ENCODE peak calls at places on chromosome 20, in seven cellular contexts. One of them, this sample, is unnamed.

GRCh38 chr20:47678130-47678453 is 107.2 kb downstream of the SULF2 start:
- DNase-seq in SK-N-SH: no peak
- DNase-seq in hepatocyte: no peak
- DNase-seq in brain microvascular endothelial cell: no peak
- DNase-seq in suprapubic skin: no peak
- DNase-seq in heart left ventricle: no peak
- DNase-seq in CD8-positive, alpha-beta memory T cell: no peak
- DNase-seq in this sample: no peak

GRCh38 chr20:62999580-62999979 is 7.2 kb downstream of the BHLHE23 start:
- DNase-seq in SK-N-SH: no peak
- DNase-seq in hepatocyte: no peak
- DNase-seq in brain microvascular endothelial cell: no peak
- DNase-seq in suprapubic skin: no peak
- DNase-seq in heart left ventricle: no peak
- DNase-seq in CD8-positive, alpha-beta memory T cell: no peak
- DNase-seq in this sample: peak; percentile 0

GRCh38 chr20:63238491-63239126 is 2.9 kb downstream of the BIRC7 start:
- DNase-seq in SK-N-SH: peak; percentile 57
- DNase-seq in hepatocyte: no peak
- DNase-seq in brain microvascular endothelial cell: no peak
- DNase-seq in suprapubic skin: no peak
- DNase-seq in heart left ventricle: no peak
- DNase-seq in CD8-positive, alpha-beta memory T cell: no peak
- DNase-seq in this sample: no peak

GRCh38 chr20:18001131-18001921 is 32.5 kb downstream of the MGME1 start:
- DNase-seq in SK-N-SH: no peak
- DNase-seq in hepatocyte: peak; percentile 71
- DNase-seq in brain microvascular endothelial cell: peak; percentile 60
- DNase-seq in suprapubic skin: no peak
- DNase-seq in heart left ventricle: peak; percentile 67
- DNase-seq in CD8-positive, alpha-beta memory T cell: no peak
- DNase-seq in this sample: peak; percentile 24

GRCh38 chr20:62309198-62309944 is 6.6 kb downstream of the ADRM1 start:
- DNase-seq in SK-N-SH: no peak
- DNase-seq in hepatocyte: no peak
- DNase-seq in brain microvascular endothelial cell: no peak
- DNase-seq in suprapubic skin: no peak
- DNase-seq in heart left ventricle: no peak
- DNase-seq in CD8-positive, alpha-beta memory T cell: no peak
- DNase-seq in this sample: no peak

GRCh38 chr20:44115762-44116644 is 71.0 kb downstream of the JPH2 start:
- DNase-seq in SK-N-SH: peak; percentile 52
- DNase-seq in hepatocyte: no peak
- DNase-seq in brain microvascular endothelial cell: no peak
- DNase-seq in suprapubic skin: no peak
- DNase-seq in heart left ventricle: no peak
- DNase-seq in CD8-positive, alpha-beta memory T cell: no peak
- DNase-seq in this sample: no peak

GRCh38 chr20:50870572-50871161 is 60.6 kb downstream of the ADNP start:
- DNase-seq in SK-N-SH: no peak
- DNase-seq in hepatocyte: peak; percentile 77
- DNase-seq in brain microvascular endothelial cell: peak; percentile 5
- DNase-seq in suprapubic skin: no peak
- DNase-seq in heart left ventricle: peak; percentile 51
- DNase-seq in CD8-positive, alpha-beta memory T cell: no peak
- DNase-seq in this sample: no peak

GRCh38 chr20:47780990-47781389 is 4.3 kb downstream of the SULF2 start:
- DNase-seq in SK-N-SH: no peak
- DNase-seq in hepatocyte: no peak
- DNase-seq in brain microvascular endothelial cell: no peak
- DNase-seq in suprapubic skin: no peak
- DNase-seq in heart left ventricle: no peak
- DNase-seq in CD8-positive, alpha-beta memory T cell: no peak
- DNase-seq in this sample: no peak

GRCh38 chr20:54047741-54048140 is 22.7 kb downstream of the BCAS1 start:
- DNase-seq in SK-N-SH: no peak
- DNase-seq in hepatocyte: no peak
- DNase-seq in brain microvascular endothelial cell: no peak
- DNase-seq in suprapubic skin: no peak
- DNase-seq in heart left ventricle: no peak
- DNase-seq in CD8-positive, alpha-beta memory T cell: no peak
- DNase-seq in this sample: no peak

GRCh38 chr20:63640086-63640485 is 13.1 kb downstream of the STMN3 start:
- DNase-seq in SK-N-SH: no peak
- DNase-seq in hepatocyte: no peak
- DNase-seq in brain microvascular endothelial cell: no peak
- DNase-seq in suprapubic skin: no peak
- DNase-seq in heart left ventricle: peak; percentile 71
- DNase-seq in CD8-positive, alpha-beta memory T cell: no peak
- DNase-seq in this sample: no peak

GRCh38 chr20:61646453-61646852 is 394.4 kb downstream of the CDH4 start:
- DNase-seq in SK-N-SH: no peak
- DNase-seq in hepatocyte: no peak
- DNase-seq in brain microvascular endothelial cell: no peak
- DNase-seq in suprapubic skin: no peak
- DNase-seq in heart left ventricle: peak; percentile 44
- DNase-seq in CD8-positive, alpha-beta memory T cell: no peak
- DNase-seq in this sample: no peak

GRCh38 chr20:46951405-46951804 is 56.8 kb downstream of the EYA2 start:
- DNase-seq in SK-N-SH: no peak
- DNase-seq in hepatocyte: no peak
- DNase-seq in brain microvascular endothelial cell: peak; percentile 37
- DNase-seq in suprapubic skin: no peak
- DNase-seq in heart left ventricle: no peak
- DNase-seq in CD8-positive, alpha-beta memory T cell: no peak
- DNase-seq in this sample: no peak

GRCh38 chr20:32621071-32621913 is 36.2 kb upstream of the NOL4L start:
- DNase-seq in SK-N-SH: peak; percentile 63
- DNase-seq in hepatocyte: peak; percentile 95
- DNase-seq in brain microvascular endothelial cell: no peak
- DNase-seq in suprapubic skin: no peak
- DNase-seq in heart left ventricle: no peak
- DNase-seq in CD8-positive, alpha-beta memory T cell: no peak
- DNase-seq in this sample: no peak

GRCh38 chr20:56483970-56484369 is 15.5 kb downstream of the RTF2 start:
- DNase-seq in SK-N-SH: no peak
- DNase-seq in hepatocyte: no peak
- DNase-seq in brain microvascular endothelial cell: no peak
- DNase-seq in suprapubic skin: no peak
- DNase-seq in heart left ventricle: no peak
- DNase-seq in CD8-positive, alpha-beta memory T cell: no peak
- DNase-seq in this sample: no peak
- H3K36me3 ChIP-seq in SK-N-SH: peaks cover 67% of the 10 kb centered on the region
- H3K36me3 ChIP-seq in hepatocyte: no peaks in the 10 kb centered on the region
- H3K36me3 ChIP-seq in brain microvascular endothelial cell: peaks cover 56% of the 10 kb centered on the region
- H3K36me3 ChIP-seq in suprapubic skin: peaks cover 92% of the 10 kb centered on the region
- H3K36me3 ChIP-seq in heart left ventricle: peaks cover 17% of the 10 kb centered on the region
- H3K36me3 ChIP-seq in CD8-positive, alpha-beta memory T cell: peaks cover 39% of the 10 kb centered on the region
- H3K36me3 ChIP-seq in this sample: no peaks in the 10 kb centered on the region

GRCh38 chr20:23143986-23144695 is 58.0 kb upstream of the CD93 start:
- DNase-seq in SK-N-SH: no peak
- DNase-seq in hepatocyte: no peak
- DNase-seq in brain microvascular endothelial cell: no peak
- DNase-seq in suprapubic skin: peak; percentile 70
- DNase-seq in heart left ventricle: no peak
- DNase-seq in CD8-positive, alpha-beta memory T cell: no peak
- DNase-seq in this sample: no peak
- H3K27ac ChIP-seq in SK-N-SH: no peak overlapping the region
- H3K27ac ChIP-seq in hepatocyte: no peak overlapping the region
- H3K27ac ChIP-seq in brain microvascular endothelial cell: no peak overlapping the region
- H3K27ac ChIP-seq in suprapubic skin: peak overlapping the region; percentile 19
- H3K27ac ChIP-seq in heart left ventricle: no peak overlapping the region
- H3K27ac ChIP-seq in CD8-positive, alpha-beta memory T cell: no peak overlapping the region
- H3K27ac ChIP-seq in this sample: no peak overlapping the region

GRCh38 chr20:49853640-49854039 is 41.0 kb downstream of the SLC9A8 start:
- DNase-seq in SK-N-SH: peak; percentile 45
- DNase-seq in hepatocyte: peak; percentile 78
- DNase-seq in brain microvascular endothelial cell: peak; percentile 89
- DNase-seq in suprapubic skin: no peak
- DNase-seq in heart left ventricle: no peak
- DNase-seq in CD8-positive, alpha-beta memory T cell: no peak
- DNase-seq in this sample: no peak
- H3K36me3 ChIP-seq in SK-N-SH: peaks cover 9% of the 10 kb centered on the region
- H3K36me3 ChIP-seq in hepatocyte: no peaks in the 10 kb centered on the region
- H3K36me3 ChIP-seq in brain microvascular endothelial cell: no peaks in the 10 kb centered on the region
- H3K36me3 ChIP-seq in suprapubic skin: peaks cover 54% of the 10 kb centered on the region
- H3K36me3 ChIP-seq in heart left ventricle: peaks cover 3% of the 10 kb centered on the region
- H3K36me3 ChIP-seq in CD8-positive, alpha-beta memory T cell: peaks cover 22% of the 10 kb centered on the region
- H3K36me3 ChIP-seq in this sample: peaks cover 21% of the 10 kb centered on the region

DNA sequence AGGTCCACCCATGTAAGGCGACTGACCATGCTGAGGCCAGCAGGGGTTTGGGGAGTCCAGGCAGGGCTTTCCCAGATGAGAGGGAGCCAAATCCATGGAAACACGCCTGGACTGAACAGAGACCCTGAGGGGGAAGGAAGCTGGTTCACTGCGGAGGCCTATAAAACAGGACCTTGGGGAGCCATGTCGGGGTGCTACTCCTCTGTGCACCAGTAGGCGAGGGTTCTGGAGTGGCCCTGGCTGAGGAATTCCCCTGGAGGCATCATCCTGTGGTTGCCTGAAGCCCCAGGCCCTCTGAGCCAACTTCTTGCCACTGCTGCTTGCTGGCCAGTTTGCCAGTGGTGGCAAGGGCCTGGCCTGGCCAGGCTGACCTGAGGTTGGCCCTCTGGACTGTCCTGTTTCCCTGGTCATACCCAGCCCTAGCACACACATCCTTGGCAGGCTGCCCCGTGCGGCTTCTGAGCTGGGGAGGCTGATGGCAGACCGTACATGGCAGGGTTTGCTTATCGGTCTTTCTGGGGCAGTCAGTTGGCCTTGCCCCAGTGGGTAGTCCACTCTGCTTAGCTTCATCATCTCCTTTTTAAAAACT is 2.2 kb upstream of the LRRN4 start:
- DNase-seq in SK-N-SH: no peak
- DNase-seq in hepatocyte: no peak
- DNase-seq in brain microvascular endothelial cell: no peak
- DNase-seq in suprapubic skin: no peak
- DNase-seq in heart left ventricle: no peak
- DNase-seq in CD8-positive, alpha-beta memory T cell: no peak
- DNase-seq in this sample: no peak
- H3K27ac ChIP-seq in SK-N-SH: no peak overlapping the region
- H3K27ac ChIP-seq in hepatocyte: peak overlapping the region; percentile 23
- H3K27ac ChIP-seq in brain microvascular endothelial cell: no peak overlapping the region
- H3K27ac ChIP-seq in suprapubic skin: no peak overlapping the region
- H3K27ac ChIP-seq in heart left ventricle: no peak overlapping the region
- H3K27ac ChIP-seq in CD8-positive, alpha-beta memory T cell: no peak overlapping the region
- H3K27ac ChIP-seq in this sample: no peak overlapping the region

GRCh38 chr20:36481380-36482043 is 59.8 kb upstream of the MYL9 start:
- DNase-seq in SK-N-SH: no peak
- DNase-seq in hepatocyte: no peak
- DNase-seq in brain microvascular endothelial cell: no peak
- DNase-seq in suprapubic skin: no peak
- DNase-seq in heart left ventricle: no peak
- DNase-seq in CD8-positive, alpha-beta memory T cell: no peak
- DNase-seq in this sample: no peak
- H3K36me3 ChIP-seq in SK-N-SH: peaks cover 5% of the 10 kb centered on the region
- H3K36me3 ChIP-seq in hepatocyte: no peaks in the 10 kb centered on the region
- H3K36me3 ChIP-seq in brain microvascular endothelial cell: peaks cover 12% of the 10 kb centered on the region
- H3K36me3 ChIP-seq in suprapubic skin: peaks cover 3% of the 10 kb centered on the region
- H3K36me3 ChIP-seq in heart left ventricle: no peaks in the 10 kb centered on the region
- H3K36me3 ChIP-seq in CD8-positive, alpha-beta memory T cell: peaks cover 3% of the 10 kb centered on the region
- H3K36me3 ChIP-seq in this sample: no peaks in the 10 kb centered on the region

GRCh38 chr20:35021063-35021462 is 65.4 kb downstream of the MYH7B start:
- DNase-seq in SK-N-SH: no peak
- DNase-seq in hepatocyte: no peak
- DNase-seq in brain microvascular endothelial cell: no peak
- DNase-seq in suprapubic skin: no peak
- DNase-seq in heart left ventricle: no peak
- DNase-seq in CD8-positive, alpha-beta memory T cell: no peak
- DNase-seq in this sample: no peak

GRCh38 chr20:35017099-35017835 is 61.6 kb downstream of the MYH7B start:
- DNase-seq in SK-N-SH: no peak
- DNase-seq in hepatocyte: no peak
- DNase-seq in brain microvascular endothelial cell: no peak
- DNase-seq in suprapubic skin: no peak
- DNase-seq in heart left ventricle: no peak
- DNase-seq in CD8-positive, alpha-beta memory T cell: no peak
- DNase-seq in this sample: no peak

GRCh38 chr20:35020108-35021031 is 64.7 kb downstream of the MYH7B start:
- DNase-seq in SK-N-SH: no peak
- DNase-seq in hepatocyte: no peak
- DNase-seq in brain microvascular endothelial cell: no peak
- DNase-seq in suprapubic skin: no peak
- DNase-seq in heart left ventricle: no peak
- DNase-seq in CD8-positive, alpha-beta memory T cell: no peak
- DNase-seq in this sample: no peak

GRCh38 chr20:35015863-35016193 is 60.2 kb downstream of the MYH7B start:
- DNase-seq in SK-N-SH: no peak
- DNase-seq in hepatocyte: no peak
- DNase-seq in brain microvascular endothelial cell: no peak
- DNase-seq in suprapubic skin: no peak
- DNase-seq in heart left ventricle: no peak
- DNase-seq in CD8-positive, alpha-beta memory T cell: no peak
- DNase-seq in this sample: no peak

DNA sequence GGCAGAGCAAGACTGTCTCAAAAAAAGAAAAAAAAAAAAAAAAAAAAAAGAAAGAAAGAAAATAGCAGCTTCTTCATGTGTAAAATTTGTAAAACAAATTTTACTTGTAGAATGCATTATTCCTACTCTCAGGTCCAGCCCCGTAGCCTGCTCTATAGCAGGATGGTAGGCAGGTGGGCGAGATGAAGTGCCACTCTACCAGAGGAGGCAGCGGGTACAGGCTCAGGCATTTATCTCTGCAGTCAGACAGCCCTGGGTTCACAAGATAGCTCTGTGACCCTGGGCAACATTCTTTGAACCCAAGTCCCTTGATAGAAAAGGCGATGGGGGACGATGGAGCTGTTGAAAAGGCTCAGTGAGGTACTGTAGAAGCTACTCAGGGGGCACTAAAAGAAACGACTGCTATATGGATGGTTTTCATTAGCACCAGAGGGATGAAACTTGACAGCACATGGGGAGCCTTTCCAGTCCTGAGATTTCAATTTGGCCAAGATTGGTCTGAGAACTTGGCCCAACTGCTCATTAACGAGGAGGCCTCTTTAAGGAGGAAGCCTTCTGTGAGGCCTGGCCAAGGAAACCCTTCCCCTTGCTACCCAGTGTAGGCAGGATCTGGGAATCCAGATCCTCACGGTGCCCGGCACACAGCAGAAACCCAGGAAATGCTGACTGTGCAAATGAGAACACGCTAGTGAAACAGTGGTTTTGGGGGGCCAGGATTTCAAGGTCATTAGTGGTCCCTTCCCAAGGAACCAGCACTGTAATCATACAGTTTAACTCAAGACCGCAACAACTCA is 63.1 kb downstream of the MYH7B start:
- DNase-seq in SK-N-SH: no peak
- DNase-seq in hepatocyte: no peak
- DNase-seq in brain microvascular endothelial cell: no peak
- DNase-seq in suprapubic skin: no peak
- DNase-seq in heart left ventricle: no peak
- DNase-seq in CD8-positive, alpha-beta memory T cell: no peak
- DNase-seq in this sample: no peak
- H3K27ac ChIP-seq in SK-N-SH: no peak overlapping the region
- H3K27ac ChIP-seq in hepatocyte: no peak overlapping the region
- H3K27ac ChIP-seq in brain microvascular endothelial cell: no peak overlapping the region
- H3K27ac ChIP-seq in suprapubic skin: no peak overlapping the region
- H3K27ac ChIP-seq in heart left ventricle: peak overlapping the region; percentile 16
- H3K27ac ChIP-seq in CD8-positive, alpha-beta memory T cell: no peak overlapping the region
- H3K27ac ChIP-seq in this sample: peak overlapping the region; percentile 55

This sample was measured in heart right ventricle.